ENCODE peak calls at places on chromosomes 16 and 17, in six cellular contexts. E is mesenchymal stem cell, W is IMR-90, F is H1, C is trophoblast cell, X is neuronal stem cell. I is an unnamed sample.

GRCh38 chr17:10155334-10156081 is 42.9 kb downstream of the GAS7 start:
- DNase-seq in X (no peak), E (no peak), C (no peak), W (peak), F (no peak), I (no peak)

GRCh38 chr16:24322106-24322505 is 66.0 kb downstream of the CACNG3 start:
- DNase-seq in F (no peak), W (no peak), C (no peak), X (no peak), E (no peak), I (peak)

GRCh38 chr16:51877686-51878085 is 669.3 kb downstream of the TOX3 start:
- DNase-seq in X (no peak), C (no peak), F (no peak), E (peak), W (no peak), I (no peak)

GRCh38 chr16:66050991-66051390 is 315.5 kb upstream of the CDH5 start:
- DNase-seq in F (no peak), C (no peak), X (no peak), E (no peak), W (no peak), I (no peak)

GRCh38 chr16:70701596-70701995 is 15.7 kb upstream of the MTSS2 start:
- DNase-seq in W (no peak), F (no peak), C (no peak), E (no peak), X (no peak), I (no peak)

GRCh38 chr17:80124351-80124981 is 22.5 kb downstream of the EIF4A3 start:
- DNase-seq in C (peak), E (peak), X (peak), F (peak), W (peak), I (peak)

GRCh38 chr16:7602424-7602935 is 269.8 kb downstream of the RBFOX1 start:
- DNase-seq in W (no peak), C (no peak), F (no peak), X (no peak), E (no peak), I (no peak)

GRCh38 chr17:81453712-81454111 is 58.5 kb downstream of the BAHCC1 start:
- DNase-seq in X (no peak), E (no peak), F (no peak), W (no peak), C (no peak), I (no peak)

GRCh38 chr17:42276609-42277341 is 584 bp upstream of the STAT5B start:
- DNase-seq in F (peak), E (peak), C (no peak), X (no peak), W (peak), I (peak)

GRCh38 chr16:3842994-3843393 is 37.5 kb downstream of the CREBBP start:
- DNase-seq in X (no peak), F (no peak), C (peak), W (no peak), E (peak), I (no peak)

GRCh38 chr16:87765473-87765775 is 362 bp downstream of the KLHDC4 start:
- DNase-seq in E (peak), F (no peak), X (no peak), C (no peak), W (peak), I (no peak)

GRCh38 chr17:75891605-75892555 is 4.9 kb downstream of the TRIM65 start:
- DNase-seq in X (no peak), E (no peak), W (no peak), C (no peak), F (no peak), I (no peak)

GRCh38 chr17:75891022-75891604 is 5.6 kb downstream of the TRIM65 start:
- DNase-seq in E (no peak), W (no peak), F (no peak), C (no peak), X (no peak), I (no peak)

GRCh38 chr17:75893305-75894048 is 3.3 kb downstream of the TRIM65 start:
- DNase-seq in W (no peak), C (no peak), E (no peak), X (no peak), F (no peak), I (peak)

GRCh38 chr17:75894049-75894742 is 2.6 kb downstream of the TRIM65 start:
- DNase-seq in W (no peak), F (no peak), E (no peak), C (no peak), X (no peak), I (peak)

GRCh38 chr17:75892556-75893224 is 4.1 kb downstream of the TRIM65 start:
- DNase-seq in E (no peak), W (no peak), C (no peak), F (no peak), X (no peak), I (peak)
- H4K91ac ChIP-seq in E (no peak), W (no peak), C (no peak), F (no peak), X (no peak), I (no peak)

DNA sequence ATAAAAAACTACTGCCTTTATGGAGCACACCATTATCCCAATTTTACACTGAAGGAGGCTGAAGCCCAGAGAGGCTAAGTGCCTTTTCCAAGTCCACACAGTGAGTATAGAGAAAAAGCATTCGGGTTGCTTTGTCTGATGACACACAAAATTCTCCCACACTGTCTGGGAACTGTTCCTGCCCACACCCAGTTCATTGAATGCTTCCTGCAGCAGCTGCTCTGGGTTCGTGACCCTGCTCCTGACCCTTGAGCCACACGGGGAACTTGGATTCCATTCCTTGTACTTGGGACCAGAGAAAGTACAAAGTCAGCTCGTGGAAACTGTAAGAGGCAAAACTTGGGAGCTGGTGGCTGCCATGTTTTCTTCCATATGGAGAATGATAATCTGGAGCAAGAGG is 57.9 kb downstream of the AKAP1 start:
- DNase-seq in C (no peak), X (no peak), F (no peak), E (peak), W (no peak), I (no peak)
- H4K91ac ChIP-seq in C (no peak), X (no peak), F (no peak), E (no peak), W (no peak), I (no peak)

GRCh38 chr17:39908789-39909352 is 9.6 kb downstream of the GSDMB start:
- DNase-seq in C (no peak), E (no peak), W (no peak), X (no peak), F (no peak), I (no peak)
- H4K91ac ChIP-seq in C (no peak), E (no peak), W (no peak), X (no peak), F (no peak), I (no peak)

GRCh38 chr16:82252582-82252981 is 82.6 kb upstream of the MPHOSPH6 start:
- DNase-seq in W (no peak), E (no peak), X (no peak), F (no peak), C (peak), I (no peak)

GRCh38 chr16:82248677-82249076 is 78.7 kb upstream of the MPHOSPH6 start:
- DNase-seq in C (no peak), F (no peak), X (no peak), E (no peak), W (no peak), I (no peak)

DNA sequence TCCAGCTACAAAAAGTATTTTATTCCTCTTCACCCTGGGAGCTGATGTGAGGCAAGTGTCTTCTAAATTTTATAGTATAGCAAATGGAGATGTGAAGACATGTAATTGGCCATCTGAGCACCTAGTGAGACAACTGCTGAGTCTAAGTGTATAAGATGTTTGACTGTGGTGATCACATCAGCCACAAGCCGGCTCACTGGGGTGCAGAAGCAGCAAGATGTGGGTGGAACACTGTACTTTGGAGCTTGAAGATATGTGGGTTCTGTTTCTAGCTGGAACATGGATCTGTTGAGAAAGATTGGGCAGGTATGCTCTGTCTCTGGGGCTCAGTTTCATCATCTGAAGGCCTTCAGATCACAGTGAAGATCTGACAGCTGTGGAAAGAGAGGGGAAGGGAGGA is 78.2 kb upstream of the MPHOSPH6 start:
- DNase-seq in E (no peak), W (no peak), C (no peak), F (no peak), X (no peak), I (no peak)
- H4K91ac ChIP-seq in E (no peak), W (no peak), C (no peak), F (no peak), X (no peak), I (no peak)

GRCh38 chr16:16047761-16048160 is 98.3 kb downstream of the ABCC1 start:
- DNase-seq in X (no peak), C (no peak), W (no peak), E (no peak), F (no peak), I (no peak)

GRCh38 chr16:16050106-16050505 is 100.7 kb downstream of the ABCC1 start:
- DNase-seq in X (no peak), C (no peak), F (no peak), E (no peak), W (no peak), I (no peak)

GRCh38 chr16:16048904-16049582 is 99.6 kb downstream of the ABCC1 start:
- DNase-seq in W (no peak), E (no peak), C (no peak), X (no peak), F (no peak), I (no peak)

GRCh38 chr16:16052916-16053315 is 103.5 kb downstream of the ABCC1 start:
- DNase-seq in W (peak), C (no peak), E (peak), X (no peak), F (no peak), I (no peak)

DNA sequence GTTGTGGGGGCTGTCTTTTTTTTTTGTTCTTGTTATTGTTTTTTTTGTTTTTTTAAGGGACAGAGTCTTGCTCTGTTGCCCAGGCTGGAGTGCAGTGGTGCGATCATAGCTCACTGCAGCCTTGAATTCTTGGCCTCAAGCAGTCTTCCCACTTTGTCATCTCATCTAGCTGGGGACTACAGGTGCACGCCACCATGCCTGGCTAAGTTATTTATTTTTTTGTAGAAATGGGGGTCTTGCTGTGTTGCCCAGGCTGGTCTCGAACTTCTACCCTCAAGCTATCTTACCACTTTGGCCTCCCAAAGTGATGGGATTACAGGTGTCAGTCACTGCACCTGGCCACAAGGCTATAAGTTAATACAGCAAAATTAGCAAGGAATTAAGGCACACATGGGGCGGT is 101.7 kb downstream of the ABCC1 start:
- DNase-seq in F (no peak), E (no peak), C (no peak), X (no peak), W (no peak), I (no peak)
- H4K91ac ChIP-seq in F (no peak), E (no peak), C (no peak), X (no peak), W (no peak), I (no peak)

DNA sequence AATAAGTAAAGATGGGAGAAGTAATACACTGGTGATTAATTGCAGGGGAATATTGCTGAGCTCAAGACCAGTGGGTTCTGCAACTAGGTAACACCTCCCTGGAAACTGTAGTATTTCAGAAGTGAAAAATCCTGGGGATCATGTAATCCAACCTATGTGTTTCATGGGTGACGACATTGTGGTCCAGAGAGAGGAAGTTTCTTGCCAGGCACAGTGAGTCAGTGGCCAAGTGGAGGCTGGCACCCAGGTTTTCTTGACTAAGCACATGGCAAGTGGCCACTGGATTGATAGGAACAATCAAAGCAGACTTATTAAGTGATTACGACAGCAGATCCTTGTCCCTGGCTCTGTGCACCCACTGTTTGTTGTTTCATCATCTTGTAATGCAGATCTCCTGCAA is 14.6 kb upstream of the CIITA start:
- DNase-seq in E (no peak), F (no peak), X (no peak), C (peak), W (peak), I (no peak)
- H4K91ac ChIP-seq in E (no peak), F (no peak), X (no peak), C (no peak), W (no peak), I (no peak)

GRCh38 chr16:47519037-47519436 is 57.9 kb downstream of the PHKB start:
- DNase-seq in W (peak), F (no peak), E (no peak), C (no peak), X (no peak), I (no peak)
- H4K91ac ChIP-seq in W (no peak), F (no peak), E (no peak), C (no peak), X (no peak), I (no peak)

GRCh38 chr17:50668838-50669581 is 34.3 kb downstream of the ABCC3 start:
- DNase-seq in E (no peak), W (no peak), C (no peak), F (no peak), X (no peak), I (no peak)
- H4K91ac ChIP-seq in E (peak), W (peak), C (peak), F (peak), X (peak), I (no peak)

DNA sequence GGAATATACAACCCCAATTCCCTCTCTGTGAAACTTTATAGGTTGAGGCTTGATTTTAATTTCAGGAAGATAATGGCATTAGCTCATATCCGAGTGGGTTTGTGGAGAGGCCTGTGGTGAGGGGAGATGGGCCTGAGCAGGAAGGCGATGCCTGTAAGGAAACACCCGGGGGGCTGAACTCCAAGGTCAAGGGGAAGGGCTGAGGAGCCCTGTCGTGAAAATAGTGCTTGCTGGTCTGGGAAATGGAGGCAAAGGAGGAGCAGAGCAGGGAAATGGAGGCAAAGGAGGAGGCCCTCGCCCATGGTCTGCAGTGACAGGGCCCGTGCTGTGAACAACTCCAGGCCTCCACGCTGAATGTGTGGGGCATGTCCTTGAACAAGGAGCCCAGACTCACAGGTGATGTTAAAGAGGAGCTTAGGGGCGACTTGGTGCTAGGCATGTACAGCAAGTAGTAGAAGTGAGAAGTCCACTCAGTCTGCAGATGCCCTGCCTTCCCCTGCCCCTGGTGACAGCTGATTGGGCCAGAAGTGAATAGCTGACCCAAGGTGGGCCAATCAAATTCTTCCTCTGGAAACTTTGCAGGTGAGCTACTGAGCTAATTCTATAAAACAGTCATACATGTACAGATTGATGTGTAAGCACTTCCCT is 38.1 kb downstream of the MRPS23 start:
- DNase-seq in F (no peak), W (no peak), E (no peak), X (no peak), C (no peak), I (peak)
- H4K91ac ChIP-seq in F (no peak), W (no peak), E (peak), X (no peak), C (no peak), I (no peak)

DNA sequence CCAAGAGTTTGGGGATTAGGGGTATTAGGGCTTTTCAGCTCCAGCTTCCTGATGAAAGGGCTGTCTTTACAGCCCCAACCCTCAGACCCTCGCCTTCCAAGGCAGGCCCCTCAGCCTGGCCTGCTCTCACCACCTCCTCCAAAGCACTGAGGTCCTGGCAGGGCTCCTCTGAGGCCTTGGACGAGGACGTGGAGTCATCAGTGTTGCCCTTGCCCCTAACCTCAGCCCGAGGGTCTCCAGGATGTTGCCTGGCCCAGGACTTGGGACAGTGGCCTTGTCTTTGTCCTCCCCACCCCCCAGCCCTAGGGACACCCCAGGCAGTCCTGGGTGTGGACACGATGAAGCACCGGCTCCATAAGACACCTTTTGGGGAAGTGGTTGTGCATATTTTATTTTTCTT is 28.2 kb downstream of the B9D1 start:
- DNase-seq in W (no peak), X (no peak), C (no peak), F (no peak), E (no peak), I (no peak)
- H4K91ac ChIP-seq in W (no peak), X (no peak), C (no peak), F (no peak), E (no peak), I (no peak)

I was measured in H9.